ENCODE peak calls at places on chromosome 15, in nine cellular contexts. One of them, this sample, is unnamed. For H3K9me3, the result is how much of the 10 kb centered on the place peaks cover.

GRCh38 chr15:97692317-97693015 is 268.0 kb upstream of the ARRDC4 start:
- DNase-seq in A549: no peak
- DNase-seq in heart left ventricle: peak
- DNase-seq in K562: no peak
- DNase-seq in uterus: no peak
- DNase-seq in tibial nerve: no peak
- DNase-seq in breast epithelium: no peak
- DNase-seq in testis: no peak
- DNase-seq in adrenal gland: no peak
- DNase-seq in this sample: no peak

GRCh38 chr15:41821831-41822230 is 6.1 kb upstream of the JMJD7 start:
- DNase-seq in A549: no peak
- DNase-seq in heart left ventricle: no peak
- DNase-seq in K562: no peak
- DNase-seq in uterus: no peak
- DNase-seq in tibial nerve: no peak
- DNase-seq in breast epithelium: no peak
- DNase-seq in testis: no peak
- DNase-seq in adrenal gland: no peak
- DNase-seq in this sample: no peak

GRCh38 chr15:53978248-53978906 is at the start of gene UNC13C:
- DNase-seq in A549: peak
- DNase-seq in heart left ventricle: no peak
- DNase-seq in K562: no peak
- DNase-seq in uterus: no peak
- DNase-seq in tibial nerve: no peak
- DNase-seq in breast epithelium: peak
- DNase-seq in testis: peak
- DNase-seq in adrenal gland: peak
- DNase-seq in this sample: peak

GRCh38 chr15:38670142-38671002 is 105.8 kb upstream of the RASGRP1 start:
- DNase-seq in A549: no peak
- DNase-seq in heart left ventricle: no peak
- DNase-seq in K562: no peak
- DNase-seq in uterus: no peak
- DNase-seq in tibial nerve: no peak
- DNase-seq in breast epithelium: no peak
- DNase-seq in testis: no peak
- DNase-seq in adrenal gland: no peak
- DNase-seq in this sample: no peak

GRCh38 chr15:79185199-79185598 is 94.6 kb upstream of the RASGRF1 start:
- DNase-seq in A549: no peak
- DNase-seq in heart left ventricle: no peak
- DNase-seq in K562: peak
- DNase-seq in uterus: no peak
- DNase-seq in tibial nerve: no peak
- DNase-seq in breast epithelium: no peak
- DNase-seq in testis: peak
- DNase-seq in adrenal gland: peak
- DNase-seq in this sample: no peak

GRCh38 chr15:88658070-88658965 is 19.5 kb downstream of the ISG20 start:
- DNase-seq in A549: no peak
- DNase-seq in heart left ventricle: no peak
- DNase-seq in K562: no peak
- DNase-seq in uterus: no peak
- DNase-seq in tibial nerve: no peak
- DNase-seq in breast epithelium: no peak
- DNase-seq in testis: peak
- DNase-seq in adrenal gland: no peak
- DNase-seq in this sample: no peak

GRCh38 chr15:61106044-61106834 is 122.9 kb downstream of the RORA start:
- DNase-seq in A549: no peak
- DNase-seq in heart left ventricle: no peak
- DNase-seq in K562: no peak
- DNase-seq in uterus: no peak
- DNase-seq in tibial nerve: no peak
- DNase-seq in breast epithelium: no peak
- DNase-seq in testis: no peak
- DNase-seq in adrenal gland: no peak
- DNase-seq in this sample: no peak

GRCh38 chr15:60570936-60571530 is 92.1 kb upstream of the ICE2 start:
- DNase-seq in A549: no peak
- DNase-seq in heart left ventricle: no peak
- DNase-seq in K562: no peak
- DNase-seq in uterus: no peak
- DNase-seq in tibial nerve: no peak
- DNase-seq in breast epithelium: no peak
- DNase-seq in testis: no peak
- DNase-seq in adrenal gland: no peak
- DNase-seq in this sample: no peak

GRCh38 chr15:50128266-50128665 is 9.2 kb upstream of the ATP8B4 start:
- DNase-seq in A549: no peak
- DNase-seq in heart left ventricle: peak
- DNase-seq in K562: peak
- DNase-seq in uterus: peak
- DNase-seq in tibial nerve: peak
- DNase-seq in breast epithelium: peak
- DNase-seq in testis: peak
- DNase-seq in adrenal gland: peak
- DNase-seq in this sample: no peak
- TF ChIP-seq CTCF in A549: no peak
- TF ChIP-seq CTCF in heart left ventricle: no peak
- TF ChIP-seq CTCF in K562: peak
- TF ChIP-seq CTCF in uterus: no peak
- TF ChIP-seq CTCF in tibial nerve: peak
- TF ChIP-seq CTCF in breast epithelium: no peak
- TF ChIP-seq CTCF in testis: no peak
- TF ChIP-seq CTCF in adrenal gland: no peak
- TF ChIP-seq CTCF in this sample: no peak

GRCh38 chr15:52784799-52785671 is 5.1 kb downstream of the ONECUT1 start:
- DNase-seq in A549: no peak
- DNase-seq in heart left ventricle: no peak
- DNase-seq in K562: no peak
- DNase-seq in uterus: no peak
- DNase-seq in tibial nerve: no peak
- DNase-seq in breast epithelium: no peak
- DNase-seq in testis: no peak
- DNase-seq in adrenal gland: no peak
- DNase-seq in this sample: peak

GRCh38 chr15:52785672-52786406 is 4.3 kb downstream of the ONECUT1 start:
- DNase-seq in A549: no peak
- DNase-seq in heart left ventricle: no peak
- DNase-seq in K562: no peak
- DNase-seq in uterus: no peak
- DNase-seq in tibial nerve: no peak
- DNase-seq in breast epithelium: no peak
- DNase-seq in testis: no peak
- DNase-seq in adrenal gland: no peak
- DNase-seq in this sample: peak

GRCh38 chr15:52783191-52783829 is 6.8 kb downstream of the ONECUT1 start:
- DNase-seq in A549: no peak
- DNase-seq in heart left ventricle: no peak
- DNase-seq in K562: no peak
- DNase-seq in uterus: no peak
- DNase-seq in tibial nerve: no peak
- DNase-seq in breast epithelium: no peak
- DNase-seq in testis: no peak
- DNase-seq in adrenal gland: peak
- DNase-seq in this sample: peak

GRCh38 chr15:52782514-52782913 is 7.6 kb downstream of the ONECUT1 start:
- DNase-seq in A549: no peak
- DNase-seq in heart left ventricle: no peak
- DNase-seq in K562: no peak
- DNase-seq in uterus: no peak
- DNase-seq in tibial nerve: no peak
- DNase-seq in breast epithelium: no peak
- DNase-seq in testis: no peak
- DNase-seq in adrenal gland: no peak
- DNase-seq in this sample: no peak

DNA sequence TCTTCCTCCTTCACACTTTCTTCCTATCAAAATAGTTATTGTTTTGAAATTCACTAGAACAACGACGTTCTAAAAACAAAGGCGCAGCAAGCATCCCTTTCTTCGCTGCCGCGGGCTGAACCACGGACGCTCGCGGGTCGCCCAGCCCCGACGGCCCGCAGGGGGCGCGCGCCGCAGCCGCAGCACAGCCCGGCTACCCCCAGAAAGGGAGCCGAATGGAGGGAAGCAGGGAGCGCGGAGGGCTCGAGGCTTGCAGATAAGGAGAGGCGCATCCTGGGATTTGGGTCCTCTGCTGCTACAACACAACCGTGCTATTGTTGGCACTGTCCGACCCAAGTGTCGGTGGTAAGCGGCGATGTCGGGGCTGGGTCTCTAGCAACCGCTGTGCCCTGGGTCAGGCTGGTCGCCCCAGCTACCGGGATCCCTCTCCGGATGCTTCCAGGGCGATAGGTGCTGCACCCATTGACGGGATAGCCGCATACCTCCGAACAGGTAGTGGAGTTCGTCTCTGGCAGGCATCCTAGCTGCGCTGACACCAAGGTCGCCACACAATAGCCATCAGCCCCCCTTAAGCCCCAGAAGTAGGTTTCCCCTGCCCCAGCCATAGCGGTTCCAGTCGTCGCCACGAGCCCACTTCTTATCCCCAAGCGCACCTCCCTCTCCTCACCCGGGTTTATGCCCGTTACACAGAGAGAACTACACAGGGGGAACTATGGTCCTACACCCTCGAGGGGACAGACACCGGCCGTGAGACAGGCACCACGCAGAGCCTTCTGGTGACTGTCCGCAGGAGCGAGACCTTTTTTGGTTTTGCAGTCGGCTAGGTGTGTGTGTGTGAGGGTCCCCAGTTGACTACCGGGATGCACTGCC is 6.0 kb downstream of the ONECUT1 start:
- DNase-seq in A549: peak
- DNase-seq in heart left ventricle: no peak
- DNase-seq in K562: peak
- DNase-seq in uterus: no peak
- DNase-seq in tibial nerve: no peak
- DNase-seq in breast epithelium: no peak
- DNase-seq in testis: no peak
- DNase-seq in adrenal gland: no peak
- DNase-seq in this sample: peak
- H3K9me3 ChIP-seq in A549: under half
- H3K9me3 ChIP-seq in heart left ventricle: under half
- H3K9me3 ChIP-seq in K562: under half
- H3K9me3 ChIP-seq in uterus: under half
- H3K9me3 ChIP-seq in tibial nerve: under half
- H3K9me3 ChIP-seq in breast epithelium: under half
- H3K9me3 ChIP-seq in testis: under half
- H3K9me3 ChIP-seq in adrenal gland: under half
- H3K9me3 ChIP-seq in this sample: under half

DNA sequence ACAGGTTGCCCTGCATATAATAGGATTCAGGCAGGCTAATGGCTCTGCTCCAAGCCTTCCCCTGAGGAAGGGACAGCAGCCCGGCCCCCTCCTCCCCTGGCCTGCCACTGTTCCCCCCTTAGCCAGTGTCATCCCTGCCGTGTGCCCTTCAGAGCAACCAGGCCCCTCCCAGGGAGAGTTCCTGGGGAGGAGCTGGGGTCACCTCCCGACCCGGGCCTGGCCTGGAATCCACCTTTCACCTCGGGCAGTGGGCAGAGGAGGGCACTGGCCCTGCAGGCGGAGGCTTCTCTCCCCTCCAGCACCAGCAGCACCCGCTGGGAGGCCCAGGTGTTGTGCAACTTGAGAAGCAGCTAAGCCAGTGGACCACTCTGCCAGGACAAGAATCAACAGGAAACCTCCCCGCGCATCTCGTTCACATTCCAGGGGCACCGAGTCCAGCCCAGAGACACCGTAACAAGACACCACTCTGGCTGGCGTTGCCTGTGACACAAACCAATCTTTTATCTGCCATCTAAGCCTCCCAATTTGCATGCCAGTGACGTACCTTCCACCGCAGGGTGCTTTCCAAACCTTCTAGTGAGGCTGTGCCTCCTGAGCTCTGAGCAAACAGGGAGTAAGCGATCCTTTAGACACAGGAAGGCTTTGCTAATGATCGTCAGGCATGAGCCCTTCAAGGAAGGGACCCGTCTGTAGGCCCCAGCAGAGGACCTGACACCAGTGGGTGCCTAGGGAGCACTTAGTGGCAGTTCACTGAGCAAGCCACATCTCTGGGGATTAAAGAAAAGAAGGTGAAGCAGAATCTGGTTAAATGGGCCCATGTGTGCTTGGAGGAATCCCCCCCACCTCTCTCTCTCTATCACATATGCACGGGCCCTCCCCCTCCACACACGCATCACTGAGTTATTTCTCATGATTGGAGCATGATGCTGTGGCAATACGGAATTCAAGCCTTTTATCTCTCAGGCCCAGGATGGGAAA is 98.9 kb upstream of the TLE3 start:
- DNase-seq in A549: no peak
- DNase-seq in heart left ventricle: no peak
- DNase-seq in K562: no peak
- DNase-seq in uterus: peak
- DNase-seq in tibial nerve: peak
- DNase-seq in breast epithelium: peak
- DNase-seq in testis: peak
- DNase-seq in adrenal gland: no peak
- DNase-seq in this sample: peak
- TF ChIP-seq POLR2A in A549: no peak
- TF ChIP-seq POLR2A in heart left ventricle: no peak
- TF ChIP-seq POLR2A in K562: no peak
- TF ChIP-seq POLR2A in uterus: no peak
- TF ChIP-seq POLR2A in tibial nerve: no peak
- TF ChIP-seq POLR2A in breast epithelium: no peak
- TF ChIP-seq POLR2A in testis: no peak
- TF ChIP-seq POLR2A in adrenal gland: no peak
- TF ChIP-seq POLR2A in this sample: peak

GRCh38 chr15:47717036-47717611 is at the start of gene SEMA6D:
- DNase-seq in A549: peak
- DNase-seq in heart left ventricle: peak
- DNase-seq in K562: no peak
- DNase-seq in uterus: peak
- DNase-seq in tibial nerve: peak
- DNase-seq in breast epithelium: peak
- DNase-seq in testis: peak
- DNase-seq in adrenal gland: peak
- DNase-seq in this sample: peak
- TF ChIP-seq CTCF in A549: no peak
- TF ChIP-seq CTCF in heart left ventricle: peak
- TF ChIP-seq CTCF in K562: no peak
- TF ChIP-seq CTCF in uterus: peak
- TF ChIP-seq CTCF in tibial nerve: peak
- TF ChIP-seq CTCF in breast epithelium: no peak
- TF ChIP-seq CTCF in testis: peak
- TF ChIP-seq CTCF in adrenal gland: no peak
- TF ChIP-seq CTCF in this sample: peak

DNA sequence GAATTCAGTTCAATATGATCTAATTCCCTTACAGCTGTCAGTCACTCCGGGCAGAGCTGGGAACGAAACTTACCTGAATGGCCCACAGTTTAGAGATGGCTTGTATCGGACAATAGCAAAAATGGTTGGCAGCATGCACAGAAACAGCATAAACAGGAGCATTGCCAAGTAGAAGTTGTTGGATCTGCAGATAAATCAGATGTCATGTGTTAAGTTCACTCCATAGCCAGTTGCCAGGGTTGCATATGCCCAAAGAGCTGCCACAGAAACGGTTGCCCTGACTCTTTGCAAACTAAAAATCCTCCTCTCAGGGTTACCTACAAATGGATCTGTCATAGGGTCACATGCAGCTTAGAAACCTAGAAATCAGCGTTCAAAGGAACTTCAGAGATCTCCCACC is 15.4 kb upstream of the STARD5 start:
- DNase-seq in A549: no peak
- DNase-seq in heart left ventricle: no peak
- DNase-seq in K562: no peak
- DNase-seq in uterus: no peak
- DNase-seq in tibial nerve: no peak
- DNase-seq in breast epithelium: no peak
- DNase-seq in testis: no peak
- DNase-seq in adrenal gland: no peak
- DNase-seq in this sample: no peak
- H3K9me3 ChIP-seq in A549: under half
- H3K9me3 ChIP-seq in heart left ventricle: under half
- H3K9me3 ChIP-seq in K562: under half
- H3K9me3 ChIP-seq in uterus: under half
- H3K9me3 ChIP-seq in tibial nerve: under half
- H3K9me3 ChIP-seq in breast epithelium: under half
- H3K9me3 ChIP-seq in testis: under half
- H3K9me3 ChIP-seq in adrenal gland: under half
- H3K9me3 ChIP-seq in this sample: under half

This sample was measured in right lobe of liver.